ENCODE peak calls at places on chromosomes 4 and X, in seven cellular contexts. A is spleen; K is stimulated activated CD4-positive, alpha-beta T cell treated with anti-CD3 and anti-CD28 coated beads, Interleukin-1b, Interleukin-23, amount 100 ng/mL, for 1 hour; F is AG10803; U is T1000; I is neural crest cell; W is fibroblast of lung. G is an unnamed sample.

GRCh38 chrX:42028113-42028512 is 104.8 kb upstream of the CASK start:
- DNase-seq in A (no peak), K (no peak), F (no peak), U (no peak), I (no peak), W (no peak), G (peak)

GRCh38 chrX:11137543-11138139 is 26.5 kb downstream of the HCCS start:
- DNase-seq in A (no peak), K (no peak), F (peak), U (no peak), I (no peak), W (peak), G (peak)

GRCh38 chrX:83847339-83847738 is 13.6 kb upstream of the CYLC1 start:
- DNase-seq in A (no peak), K (no peak), F (no peak), U (no peak), I (no peak), W (no peak), G (no peak)

GRCh38 chr4:118989098-118990080 is 100.7 kb downstream of the SYNPO2 start:
- DNase-seq in A (no peak), K (no peak), F (peak), U (peak), I (no peak), W (peak), G (no peak)

GRCh38 chr4:118389731-118390520 is 37.1 kb upstream of the PRSS12 start:
- DNase-seq in A (no peak), K (no peak), F (peak), U (no peak), I (no peak), W (peak), G (peak)

GRCh38 chr4:53365121-53365485 is 758 bp downstream of the SCFD2 start:
- DNase-seq in A (no peak), K (no peak), F (no peak), U (no peak), I (no peak), W (peak), G (no peak)

GRCh38 chr4:79913581-79913980 is 159.4 kb downstream of the ANTXR2 start:
- DNase-seq in A (no peak), K (no peak), F (peak), U (no peak), I (no peak), W (peak), G (no peak)

GRCh38 chrX:42680651-42681050 is 97.3 kb downstream of the PPP1R2C start:
- DNase-seq in A (no peak), K (no peak), F (peak), U (no peak), I (no peak), W (peak), G (peak)